ENCODE peak calls at places on chromosomes 4 and X, in eight cellular contexts. F is GM13976; V is stimulated activated CD8-positive, alpha-beta memory T cell treated with anti-CD3 and anti-CD28 coated beads, Interleukin-12 subunit alpha, Interleukin-12 subunit beta, amount 100 ng/mL, for 1 hour; Z is natural killer cell; E is CD8-positive, alpha-beta memory T cell; A is NCI-H2081; D is CD8-positive, alpha-beta T cell; P is hypothalamus. G is an unnamed sample.

GRCh38 chrX:46184749-46185148 is 360.5 kb downstream of the ZNF674 start:
- DNase-seq in F (no peak), V (no peak), Z (no peak), E (no peak), A (no peak), D (no peak), P (no peak), G (no peak)

GRCh38 chr4:138190452-138190858 is 51.7 kb downstream of the SLC7A11 start:
- DNase-seq in F (peak), V (no peak), Z (no peak), E (no peak), A (no peak), D (no peak), P (no peak), G (no peak)

GRCh38 chr4:73770917-73771316 is 30.5 kb downstream of the CXCL8 start:
- DNase-seq in F (no peak), V (no peak), Z (no peak), E (no peak), A (peak), D (no peak), P (no peak), G (no peak)

GRCh38 chr4:129344058-129344457 is 248.1 kb downstream of the C4orf33 start:
- DNase-seq in F (peak), V (no peak), Z (no peak), E (no peak), A (peak), D (no peak), P (no peak), G (no peak)

GRCh38 chr4:85370400-85371032 is 104.4 kb upstream of the ARHGAP24 start:
- DNase-seq in F (no peak), V (no peak), Z (no peak), E (no peak), A (peak), D (no peak), P (no peak), G (no peak)

GRCh38 chr4:103892616-103893015 is 172.8 kb upstream of the TACR3 start:
- DNase-seq in F (no peak), V (no peak), Z (no peak), E (no peak), A (no peak), D (no peak), P (no peak), G (no peak)

GRCh38 chrX:38279188-38279587 is 48.1 kb downstream of the RPGR start:
- DNase-seq in F (no peak), V (no peak), Z (no peak), E (no peak), A (no peak), D (no peak), P (no peak), G (no peak)

GRCh38 chr4:5812506-5813229 is 80.2 kb downstream of the CRMP1 start:
- DNase-seq in F (peak), V (no peak), Z (no peak), E (no peak), A (peak), D (no peak), P (no peak), G (peak)

GRCh38 chrX:150200820-150201287 is 162.3 kb upstream of the MAMLD1 start:
- DNase-seq in F (peak), V (peak), Z (no peak), E (no peak), A (no peak), D (no peak), P (no peak), G (no peak)

GRCh38 chr4:16082424-16083216 is 1.2 kb downstream of the PROM1 start:
- DNase-seq in F (peak), V (no peak), Z (no peak), E (no peak), A (peak), D (no peak), P (peak), G (no peak)

GRCh38 chrX:110569506-110569905 is 210.9 kb downstream of the RTL9 start:
- DNase-seq in F (no peak), V (no peak), Z (no peak), E (no peak), A (no peak), D (no peak), P (no peak), G (no peak)

GRCh38 chrX:138866643-138867042 is 155.1 kb upstream of the FGF13 start:
- DNase-seq in F (no peak), V (no peak), Z (no peak), E (no peak), A (no peak), D (no peak), P (no peak), G (no peak)

GRCh38 chrX:131607796-131608369 is 64.0 kb downstream of the OR13H1 start:
- DNase-seq in F (no peak), V (no peak), Z (no peak), E (no peak), A (no peak), D (no peak), P (no peak), G (no peak)

GRCh38 chrX:151228935-151229334 is 52.6 kb downstream of the GPR50 start:
- DNase-seq in F (no peak), V (no peak), Z (no peak), E (no peak), A (no peak), D (no peak), P (no peak), G (no peak)

GRCh38 chr4:107552306-107552705 is 167.7 kb downstream of the PAPSS1 start:
- DNase-seq in F (no peak), V (no peak), Z (no peak), E (no peak), A (no peak), D (no peak), P (no peak), G (no peak)

GRCh38 chr4:156568041-156568440 is 403.6 kb downstream of the PDGFC start:
- DNase-seq in F (no peak), V (no peak), Z (no peak), E (no peak), A (no peak), D (no peak), P (no peak), G (no peak)

GRCh38 chrX:130111220-130111934 is 1.1 kb upstream of the ELF4 start:
- DNase-seq in F (no peak), V (no peak), Z (no peak), E (no peak), A (no peak), D (peak), P (no peak), G (no peak)

GRCh38 chr4:48899432-48899749 is 7.2 kb downstream of the OCIAD2 start:
- DNase-seq in F (no peak), V (no peak), Z (no peak), E (no peak), A (no peak), D (no peak), P (no peak), G (no peak)

GRCh38 chr4:21451032-21451431 is 497.5 kb downstream of the KCNIP4 start:
- DNase-seq in F (no peak), V (no peak), Z (no peak), E (no peak), A (no peak), D (no peak), P (no peak), G (no peak)

GRCh38 chr4:108042927-108043326 is 53.2 kb downstream of the HADH start:
- DNase-seq in F (no peak), V (no peak), Z (no peak), E (no peak), A (no peak), D (no peak), P (no peak), G (no peak)

GRCh38 chr4:77194989-77195388 is 38.0 kb downstream of the CCNG2 start:
- DNase-seq in F (no peak), V (no peak), Z (no peak), E (no peak), A (no peak), D (no peak), P (no peak), G (no peak)

GRCh38 chr4:56255820-56256219 is 131.5 kb downstream of the AASDH start:
- DNase-seq in F (no peak), V (no peak), Z (no peak), E (no peak), A (no peak), D (no peak), P (no peak), G (no peak)

GRCh38 chrX:134936542-134936941 is 54.2 kb upstream of the SMIM10 start:
- DNase-seq in F (no peak), V (no peak), Z (no peak), E (no peak), A (no peak), D (no peak), P (no peak), G (no peak)

G was measured in central memory CD4-positive, alpha-beta T cell.